ENCODE peak calls at places on chromosomes 12 and 14, in five cellular contexts. One of them, this sample, is unnamed.

GRCh38 chr14:103361868-103362267 is 23.3 kb upstream of the MARK3 start:
- DNase-seq in nephron progenitor cell: no peak
- DNase-seq in colonic mucosa: no peak
- DNase-seq in NCI-H345: no peak
- DNase-seq in head of caudate nucleus: no peak
- DNase-seq in this sample: no peak

GRCh38 chr12:16347391-16348298 is at the start of gene MGST1:
- DNase-seq in nephron progenitor cell: peak; percentile 77
- DNase-seq in colonic mucosa: peak; percentile 82
- DNase-seq in NCI-H345: no peak
- DNase-seq in head of caudate nucleus: no peak
- DNase-seq in this sample: no peak

GRCh38 chr12:80830533-80831088 is 107.1 kb downstream of the LIN7A start:
- DNase-seq in nephron progenitor cell: no peak
- DNase-seq in colonic mucosa: no peak
- DNase-seq in NCI-H345: no peak
- DNase-seq in head of caudate nucleus: no peak
- DNase-seq in this sample: no peak

GRCh38 chr12:41963398-41963797 is 181.3 kb downstream of the GXYLT1 start:
- DNase-seq in nephron progenitor cell: no peak
- DNase-seq in colonic mucosa: no peak
- DNase-seq in NCI-H345: no peak
- DNase-seq in head of caudate nucleus: no peak
- DNase-seq in this sample: no peak

GRCh38 chr14:77763316-77763715 is 2.4 kb upstream of the SNW1 start:
- DNase-seq in nephron progenitor cell: no peak
- DNase-seq in colonic mucosa: no peak
- DNase-seq in NCI-H345: no peak
- DNase-seq in head of caudate nucleus: no peak
- DNase-seq in this sample: no peak

GRCh38 chr14:58750321-58751269 is 112.8 kb downstream of the DACT1 start:
- DNase-seq in nephron progenitor cell: no peak
- DNase-seq in colonic mucosa: peak; percentile 38
- DNase-seq in NCI-H345: no peak
- DNase-seq in head of caudate nucleus: no peak
- DNase-seq in this sample: no peak

GRCh38 chr14:37816135-37816534 is 220.7 kb downstream of the TTC6 start:
- DNase-seq in nephron progenitor cell: no peak
- DNase-seq in colonic mucosa: no peak
- DNase-seq in NCI-H345: no peak
- DNase-seq in head of caudate nucleus: no peak
- DNase-seq in this sample: no peak

GRCh38 chr14:30790827-30791226 is 83.5 kb upstream of the COCH start:
- DNase-seq in nephron progenitor cell: no peak
- DNase-seq in colonic mucosa: no peak
- DNase-seq in NCI-H345: no peak
- DNase-seq in head of caudate nucleus: no peak
- DNase-seq in this sample: no peak

GRCh38 chr14:22602011-22602410 is 3.9 kb downstream of the ABHD4 start:
- DNase-seq in nephron progenitor cell: no peak
- DNase-seq in colonic mucosa: no peak
- DNase-seq in NCI-H345: no peak
- DNase-seq in head of caudate nucleus: no peak
- DNase-seq in this sample: no peak

GRCh38 chr12:29519585-29520182 is 22.2 kb upstream of the OVCH1 start:
- DNase-seq in nephron progenitor cell: peak; percentile 28
- DNase-seq in colonic mucosa: peak; percentile 22
- DNase-seq in NCI-H345: peak; percentile 3
- DNase-seq in head of caudate nucleus: no peak
- DNase-seq in this sample: no peak

GRCh38 chr14:96602186-96602585 is 100.0 kb downstream of the PAPOLA start:
- DNase-seq in nephron progenitor cell: no peak
- DNase-seq in colonic mucosa: no peak
- DNase-seq in NCI-H345: no peak
- DNase-seq in head of caudate nucleus: no peak
- DNase-seq in this sample: no peak

GRCh38 chr14:34628681-34629135 is 1.2 kb downstream of the SNX6 start:
- DNase-seq in nephron progenitor cell: peak; percentile 3
- DNase-seq in colonic mucosa: peak; percentile 70
- DNase-seq in NCI-H345: no peak
- DNase-seq in head of caudate nucleus: no peak
- DNase-seq in this sample: no peak

GRCh38 chr14:47833006-47833405 is 157.6 kb upstream of the MDGA2 start:
- DNase-seq in nephron progenitor cell: no peak
- DNase-seq in colonic mucosa: no peak
- DNase-seq in NCI-H345: no peak
- DNase-seq in head of caudate nucleus: no peak
- DNase-seq in this sample: no peak

GRCh38 chr12:116604883-116605641 is 45.9 kb downstream of the MAP1LC3B2 start:
- DNase-seq in nephron progenitor cell: no peak
- DNase-seq in colonic mucosa: no peak
- DNase-seq in NCI-H345: no peak
- DNase-seq in head of caudate nucleus: peak; percentile 43
- DNase-seq in this sample: no peak

GRCh38 chr12:43797561-43798217 is 8.4 kb downstream of the TWF1 start:
- DNase-seq in nephron progenitor cell: no peak
- DNase-seq in colonic mucosa: no peak
- DNase-seq in NCI-H345: no peak
- DNase-seq in head of caudate nucleus: no peak
- DNase-seq in this sample: no peak

GRCh38 chr12:124030510-124030909 is 57.5 kb downstream of the ZNF664 start:
- DNase-seq in nephron progenitor cell: no peak
- DNase-seq in colonic mucosa: no peak
- DNase-seq in NCI-H345: no peak
- DNase-seq in head of caudate nucleus: no peak
- DNase-seq in this sample: no peak

GRCh38 chr12:124567673-124568373 is 411 bp upstream of the NCOR2 start:
- DNase-seq in nephron progenitor cell: peak; percentile 82
- DNase-seq in colonic mucosa: peak; percentile 93
- DNase-seq in NCI-H345: peak; percentile 83
- DNase-seq in head of caudate nucleus: peak; percentile 91
- DNase-seq in this sample: peak; percentile 56

GRCh38 chr14:86782092-86782580 is 1210.8 kb downstream of the GALC start:
- DNase-seq in nephron progenitor cell: no peak
- DNase-seq in colonic mucosa: no peak
- DNase-seq in NCI-H345: no peak
- DNase-seq in head of caudate nucleus: no peak
- DNase-seq in this sample: no peak

GRCh38 chr12:130405332-130405731 is 67.6 kb downstream of the PIWIL1 start:
- DNase-seq in nephron progenitor cell: no peak
- DNase-seq in colonic mucosa: no peak
- DNase-seq in NCI-H345: no peak
- DNase-seq in head of caudate nucleus: no peak
- DNase-seq in this sample: no peak

GRCh38 chr12:86712425-86712843 is 456.2 kb upstream of the MGAT4C start:
- DNase-seq in nephron progenitor cell: no peak
- DNase-seq in colonic mucosa: no peak
- DNase-seq in NCI-H345: no peak
- DNase-seq in head of caudate nucleus: no peak
- DNase-seq in this sample: no peak

This sample was measured in NCI-H1930.